ENCODE peak calls at places on chromosomes 1 and 21, in ten cellular contexts. One of them, this sample, is unnamed.

GRCh38 chr1:225651872-225652725 is 824 bp downstream of the ENAH start:
- DNase-seq in stimulated activated CD8-positive, alpha-beta memory T cell treated with anti-CD3 and anti-CD28 coated beads, Interleukin-7, amount 100 ng/mL, for 1 hour: no peak
- DNase-seq in GM06990: no peak
- DNase-seq in activated CD8-positive, alpha-beta T cell treated with anti-CD3 and anti-CD28 coated beads for 36 hours: no peak
- DNase-seq in T-helper 22 cell: no peak
- DNase-seq in heart right ventricle: no peak
- DNase-seq in activated CD8-positive, alpha-beta memory T cell treated with anti-CD3 and anti-CD28 coated beads for 1 hour: no peak
- DNase-seq in fibroblast of gingiva: peak; percentile 16
- DNase-seq in cardiac muscle cell: peak; percentile 46
- DNase-seq in A172: peak; percentile 59
- DNase-seq in this sample: no peak

GRCh38 chr21:32794643-32795042 is 23.1 kb upstream of the PAXBP1 start:
- DNase-seq in stimulated activated CD8-positive, alpha-beta memory T cell treated with anti-CD3 and anti-CD28 coated beads, Interleukin-7, amount 100 ng/mL, for 1 hour: no peak
- DNase-seq in GM06990: no peak
- DNase-seq in activated CD8-positive, alpha-beta T cell treated with anti-CD3 and anti-CD28 coated beads for 36 hours: no peak
- DNase-seq in T-helper 22 cell: no peak
- DNase-seq in heart right ventricle: no peak
- DNase-seq in activated CD8-positive, alpha-beta memory T cell treated with anti-CD3 and anti-CD28 coated beads for 1 hour: no peak
- DNase-seq in fibroblast of gingiva: no peak
- DNase-seq in cardiac muscle cell: peak; percentile 80
- DNase-seq in A172: no peak
- DNase-seq in this sample: no peak

GRCh38 chr1:112956503-112957132 is 622 bp upstream of the SLC16A1 start:
- DNase-seq in stimulated activated CD8-positive, alpha-beta memory T cell treated with anti-CD3 and anti-CD28 coated beads, Interleukin-7, amount 100 ng/mL, for 1 hour: no peak
- DNase-seq in GM06990: no peak
- DNase-seq in activated CD8-positive, alpha-beta T cell treated with anti-CD3 and anti-CD28 coated beads for 36 hours: peak; percentile 56
- DNase-seq in T-helper 22 cell: peak; percentile 17
- DNase-seq in heart right ventricle: no peak
- DNase-seq in activated CD8-positive, alpha-beta memory T cell treated with anti-CD3 and anti-CD28 coated beads for 1 hour: no peak
- DNase-seq in fibroblast of gingiva: no peak
- DNase-seq in cardiac muscle cell: no peak
- DNase-seq in A172: no peak
- DNase-seq in this sample: no peak

GRCh38 chr1:225933072-225933471 is 7.9 kb downstream of the LEFTY2 start:
- DNase-seq in stimulated activated CD8-positive, alpha-beta memory T cell treated with anti-CD3 and anti-CD28 coated beads, Interleukin-7, amount 100 ng/mL, for 1 hour: no peak
- DNase-seq in GM06990: no peak
- DNase-seq in activated CD8-positive, alpha-beta T cell treated with anti-CD3 and anti-CD28 coated beads for 36 hours: no peak
- DNase-seq in T-helper 22 cell: no peak
- DNase-seq in heart right ventricle: no peak
- DNase-seq in activated CD8-positive, alpha-beta memory T cell treated with anti-CD3 and anti-CD28 coated beads for 1 hour: no peak
- DNase-seq in fibroblast of gingiva: no peak
- DNase-seq in cardiac muscle cell: peak; percentile 50
- DNase-seq in A172: peak; percentile 57
- DNase-seq in this sample: no peak

GRCh38 chr21:33047231-33047630 is 21.5 kb downstream of the OLIG2 start:
- DNase-seq in stimulated activated CD8-positive, alpha-beta memory T cell treated with anti-CD3 and anti-CD28 coated beads, Interleukin-7, amount 100 ng/mL, for 1 hour: no peak
- DNase-seq in GM06990: no peak
- DNase-seq in activated CD8-positive, alpha-beta T cell treated with anti-CD3 and anti-CD28 coated beads for 36 hours: no peak
- DNase-seq in T-helper 22 cell: no peak
- DNase-seq in heart right ventricle: no peak
- DNase-seq in activated CD8-positive, alpha-beta memory T cell treated with anti-CD3 and anti-CD28 coated beads for 1 hour: no peak
- DNase-seq in fibroblast of gingiva: peak; percentile 25
- DNase-seq in cardiac muscle cell: peak; percentile 56
- DNase-seq in A172: peak; percentile 83
- DNase-seq in this sample: no peak

GRCh38 chr1:244112646-244113045 is 61.6 kb downstream of the ZBTB18 start:
- DNase-seq in stimulated activated CD8-positive, alpha-beta memory T cell treated with anti-CD3 and anti-CD28 coated beads, Interleukin-7, amount 100 ng/mL, for 1 hour: no peak
- DNase-seq in GM06990: no peak
- DNase-seq in activated CD8-positive, alpha-beta T cell treated with anti-CD3 and anti-CD28 coated beads for 36 hours: no peak
- DNase-seq in T-helper 22 cell: no peak
- DNase-seq in heart right ventricle: no peak
- DNase-seq in activated CD8-positive, alpha-beta memory T cell treated with anti-CD3 and anti-CD28 coated beads for 1 hour: no peak
- DNase-seq in fibroblast of gingiva: peak; percentile 61
- DNase-seq in cardiac muscle cell: peak; percentile 71
- DNase-seq in A172: peak; percentile 88
- DNase-seq in this sample: no peak

GRCh38 chr1:169584483-169585144 is 1.7 kb downstream of the F5 start:
- DNase-seq in stimulated activated CD8-positive, alpha-beta memory T cell treated with anti-CD3 and anti-CD28 coated beads, Interleukin-7, amount 100 ng/mL, for 1 hour: no peak
- DNase-seq in GM06990: no peak
- DNase-seq in activated CD8-positive, alpha-beta T cell treated with anti-CD3 and anti-CD28 coated beads for 36 hours: peak; percentile 26
- DNase-seq in T-helper 22 cell: no peak
- DNase-seq in heart right ventricle: no peak
- DNase-seq in activated CD8-positive, alpha-beta memory T cell treated with anti-CD3 and anti-CD28 coated beads for 1 hour: no peak
- DNase-seq in fibroblast of gingiva: no peak
- DNase-seq in cardiac muscle cell: no peak
- DNase-seq in A172: no peak
- DNase-seq in this sample: no peak

GRCh38 chr1:45359882-45360513 is 19.8 kb upstream of the MUTYH start:
- DNase-seq in stimulated activated CD8-positive, alpha-beta memory T cell treated with anti-CD3 and anti-CD28 coated beads, Interleukin-7, amount 100 ng/mL, for 1 hour: no peak
- DNase-seq in GM06990: no peak
- DNase-seq in activated CD8-positive, alpha-beta T cell treated with anti-CD3 and anti-CD28 coated beads for 36 hours: peak; percentile 80
- DNase-seq in T-helper 22 cell: no peak
- DNase-seq in heart right ventricle: peak; percentile 33
- DNase-seq in activated CD8-positive, alpha-beta memory T cell treated with anti-CD3 and anti-CD28 coated beads for 1 hour: no peak
- DNase-seq in fibroblast of gingiva: peak; percentile 70
- DNase-seq in cardiac muscle cell: peak; percentile 85
- DNase-seq in A172: peak; percentile 28
- DNase-seq in this sample: no peak

GRCh38 chr1:230130172-230130944 is 63.3 kb downstream of the GALNT2 start:
- DNase-seq in stimulated activated CD8-positive, alpha-beta memory T cell treated with anti-CD3 and anti-CD28 coated beads, Interleukin-7, amount 100 ng/mL, for 1 hour: no peak
- DNase-seq in GM06990: no peak
- DNase-seq in activated CD8-positive, alpha-beta T cell treated with anti-CD3 and anti-CD28 coated beads for 36 hours: no peak
- DNase-seq in T-helper 22 cell: no peak
- DNase-seq in heart right ventricle: no peak
- DNase-seq in activated CD8-positive, alpha-beta memory T cell treated with anti-CD3 and anti-CD28 coated beads for 1 hour: no peak
- DNase-seq in fibroblast of gingiva: no peak
- DNase-seq in cardiac muscle cell: no peak
- DNase-seq in A172: no peak
- DNase-seq in this sample: no peak

GRCh38 chr1:187956975-187957374 is 1128.2 kb downstream of the PLA2G4A start:
- DNase-seq in stimulated activated CD8-positive, alpha-beta memory T cell treated with anti-CD3 and anti-CD28 coated beads, Interleukin-7, amount 100 ng/mL, for 1 hour: no peak
- DNase-seq in GM06990: no peak
- DNase-seq in activated CD8-positive, alpha-beta T cell treated with anti-CD3 and anti-CD28 coated beads for 36 hours: no peak
- DNase-seq in T-helper 22 cell: no peak
- DNase-seq in heart right ventricle: no peak
- DNase-seq in activated CD8-positive, alpha-beta memory T cell treated with anti-CD3 and anti-CD28 coated beads for 1 hour: no peak
- DNase-seq in fibroblast of gingiva: no peak
- DNase-seq in cardiac muscle cell: peak; percentile 1
- DNase-seq in A172: no peak
- DNase-seq in this sample: no peak

GRCh38 chr1:66489146-66489545 is 44.8 kb upstream of the SGIP1 start:
- DNase-seq in stimulated activated CD8-positive, alpha-beta memory T cell treated with anti-CD3 and anti-CD28 coated beads, Interleukin-7, amount 100 ng/mL, for 1 hour: no peak
- DNase-seq in GM06990: no peak
- DNase-seq in activated CD8-positive, alpha-beta T cell treated with anti-CD3 and anti-CD28 coated beads for 36 hours: no peak
- DNase-seq in T-helper 22 cell: no peak
- DNase-seq in heart right ventricle: no peak
- DNase-seq in activated CD8-positive, alpha-beta memory T cell treated with anti-CD3 and anti-CD28 coated beads for 1 hour: no peak
- DNase-seq in fibroblast of gingiva: no peak
- DNase-seq in cardiac muscle cell: peak; percentile 31
- DNase-seq in A172: no peak
- DNase-seq in this sample: no peak

GRCh38 chr1:239308701-239309333 is 77.6 kb upstream of the CHRM3 start:
- DNase-seq in stimulated activated CD8-positive, alpha-beta memory T cell treated with anti-CD3 and anti-CD28 coated beads, Interleukin-7, amount 100 ng/mL, for 1 hour: no peak
- DNase-seq in GM06990: no peak
- DNase-seq in activated CD8-positive, alpha-beta T cell treated with anti-CD3 and anti-CD28 coated beads for 36 hours: peak; percentile 58
- DNase-seq in T-helper 22 cell: no peak
- DNase-seq in heart right ventricle: no peak
- DNase-seq in activated CD8-positive, alpha-beta memory T cell treated with anti-CD3 and anti-CD28 coated beads for 1 hour: no peak
- DNase-seq in fibroblast of gingiva: no peak
- DNase-seq in cardiac muscle cell: peak; percentile 3
- DNase-seq in A172: peak; percentile 12
- DNase-seq in this sample: no peak

GRCh38 chr1:103160281-103160680 is 52.0 kb upstream of the COL11A1 start:
- DNase-seq in stimulated activated CD8-positive, alpha-beta memory T cell treated with anti-CD3 and anti-CD28 coated beads, Interleukin-7, amount 100 ng/mL, for 1 hour: no peak
- DNase-seq in GM06990: no peak
- DNase-seq in activated CD8-positive, alpha-beta T cell treated with anti-CD3 and anti-CD28 coated beads for 36 hours: no peak
- DNase-seq in T-helper 22 cell: no peak
- DNase-seq in heart right ventricle: no peak
- DNase-seq in activated CD8-positive, alpha-beta memory T cell treated with anti-CD3 and anti-CD28 coated beads for 1 hour: no peak
- DNase-seq in fibroblast of gingiva: no peak
- DNase-seq in cardiac muscle cell: no peak
- DNase-seq in A172: peak; percentile 40
- DNase-seq in this sample: no peak

This sample was measured in GM18507.